ENCODE peak calls at places on chromosomes 5 and 9, in four cellular contexts. L is neural progenitor cell, H is BE2C, S is PC-9. D is an unnamed sample.

GRCh38 chr5:75656311-75657003 is 45.2 kb downstream of the ANKDD1B start:
- DNase-seq in L (no peak), H (peak; percentile 68), S (no peak), D (peak; percentile 78)

GRCh38 chr5:131457193-131457592 is 177.8 kb downstream of the RAPGEF6 start:
- DNase-seq in L (no peak), H (no peak), S (no peak), D (no peak)

GRCh38 chr5:156021866-156022265 is 305.1 kb upstream of the SGCD start:
- DNase-seq in L (no peak), H (no peak), S (no peak), D (no peak)

GRCh38 chr9:90933468-90933867 is 131.8 kb downstream of the SYK start:
- DNase-seq in L (no peak), H (no peak), S (no peak), D (no peak)

GRCh38 chr5:96714951-96715451 is 52.8 kb downstream of the CAST start:
- DNase-seq in L (peak; percentile 34), H (no peak), S (peak; percentile 48), D (no peak)

GRCh38 chr9:107584186-107584585 is 94.6 kb upstream of the KLF4 start:
- DNase-seq in L (no peak), H (no peak), S (peak; percentile 8), D (no peak)

GRCh38 chr5:26519245-26519644 is 519.1 kb downstream of the CDH9 start:
- DNase-seq in L (no peak), H (no peak), S (no peak), D (no peak)

GRCh38 chr9:134627417-134628353 is 13.9 kb upstream of the COL5A1 start:
- DNase-seq in L (no peak), H (peak; percentile 5), S (no peak), D (peak; percentile 78)

GRCh38 chr5:82334856-82335255 is 56.7 kb upstream of the RPS23 start:
- DNase-seq in L (no peak), H (no peak), S (no peak), D (no peak)

GRCh38 chr5:132001647-132002561 is 9.6 kb downstream of the ACSL6 start:
- DNase-seq in L (peak; percentile 38), H (no peak), S (peak; percentile 58), D (peak; percentile 61)

GRCh38 chr5:3139596-3139995 is 388.1 kb upstream of the IRX2 start:
- DNase-seq in L (no peak), H (no peak), S (no peak), D (no peak)

GRCh38 chr5:92836861-92837755 is 743.9 kb downstream of the NR2F1-AS1 start:
- DNase-seq in L (no peak), H (no peak), S (no peak), D (no peak)

GRCh38 chr5:150160448-150161069 is 4.9 kb upstream of the PDGFRB start:
- DNase-seq in L (no peak), H (no peak), S (no peak), D (no peak)

GRCh38 chr5:150162142-150162513 is 4.5 kb upstream of the CDX1 start:
- DNase-seq in L (no peak), H (no peak), S (no peak), D (no peak)

GRCh38 chr5:150159741-150160179 is 4.1 kb upstream of the PDGFRB start:
- DNase-seq in L (no peak), H (peak; percentile 77), S (no peak), D (no peak)

GRCh38 chr5:150163035-150163434 is 3.5 kb upstream of the CDX1 start:
- DNase-seq in L (no peak), H (no peak), S (no peak), D (no peak)

DNA sequence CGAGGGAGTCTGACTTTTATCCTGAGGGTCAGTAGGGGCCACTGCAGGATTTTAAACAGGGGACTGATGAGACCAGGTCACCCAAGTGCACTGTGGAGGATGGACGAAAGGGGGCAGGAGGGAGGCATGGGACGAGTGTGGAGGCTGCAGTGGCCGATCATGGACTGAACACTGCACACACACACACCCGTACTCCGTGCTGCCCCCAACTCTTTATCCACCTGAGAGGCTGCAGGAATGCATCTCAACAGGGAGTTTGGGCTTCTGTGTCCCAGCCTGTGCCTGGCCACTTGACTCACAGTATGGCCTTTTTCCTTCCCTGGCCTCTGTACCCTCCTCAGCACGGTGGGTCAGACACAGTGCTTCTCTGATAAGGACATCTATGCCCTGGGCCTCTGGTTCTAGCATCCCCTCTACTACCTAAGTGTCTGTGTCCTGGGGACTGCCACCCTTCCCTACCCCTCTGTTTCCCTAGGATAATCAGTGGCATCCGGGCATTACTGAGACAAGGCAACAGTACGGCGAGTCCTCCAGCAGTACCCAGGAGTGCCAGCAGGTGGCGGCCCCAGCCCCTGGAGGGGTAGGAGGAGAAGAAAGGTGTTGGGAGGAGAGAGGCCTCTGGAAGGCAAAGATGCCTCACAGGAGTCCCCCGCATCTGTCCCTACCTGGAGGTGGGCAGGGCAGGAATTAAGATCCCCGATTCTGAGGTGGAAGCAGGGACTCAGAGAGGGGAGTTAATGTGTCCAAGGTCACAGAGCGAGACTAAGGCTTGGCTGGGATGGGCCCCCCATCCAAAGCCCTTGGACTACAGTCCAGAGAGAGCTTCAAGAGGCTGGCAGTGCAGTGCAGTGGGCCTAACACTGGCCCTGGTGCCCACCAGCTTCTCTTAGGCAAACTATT is 5.1 kb upstream of the CDX1 start:
- DNase-seq in L (peak; percentile 87), H (peak; percentile 90), S (peak; percentile 91), D (peak; percentile 89)
- H3K4me1 ChIP-seq in L (peaks cover 6% of the 10 kb centered on the region), H (peaks cover 47% of the 10 kb centered on the region), S (no peaks in the 10 kb centered on the region), D (peaks cover 17% of the 10 kb centered on the region)

GRCh38 chr5:1320436-1321344 is 24.2 kb downstream of the CLPTM1L start:
- DNase-seq in L (no peak), H (no peak), S (no peak), D (no peak)

GRCh38 chr5:1317921-1318565 is 23.2 kb upstream of the TERT start:
- DNase-seq in L (no peak), H (no peak), S (no peak), D (no peak)

GRCh38 chr5:1318659-1319251 is 23.9 kb upstream of the TERT start:
- DNase-seq in L (no peak), H (no peak), S (no peak), D (no peak)

GRCh38 chr5:1321576-1321975 is 23.3 kb downstream of the CLPTM1L start:
- DNase-seq in L (no peak), H (no peak), S (no peak), D (no peak)

DNA sequence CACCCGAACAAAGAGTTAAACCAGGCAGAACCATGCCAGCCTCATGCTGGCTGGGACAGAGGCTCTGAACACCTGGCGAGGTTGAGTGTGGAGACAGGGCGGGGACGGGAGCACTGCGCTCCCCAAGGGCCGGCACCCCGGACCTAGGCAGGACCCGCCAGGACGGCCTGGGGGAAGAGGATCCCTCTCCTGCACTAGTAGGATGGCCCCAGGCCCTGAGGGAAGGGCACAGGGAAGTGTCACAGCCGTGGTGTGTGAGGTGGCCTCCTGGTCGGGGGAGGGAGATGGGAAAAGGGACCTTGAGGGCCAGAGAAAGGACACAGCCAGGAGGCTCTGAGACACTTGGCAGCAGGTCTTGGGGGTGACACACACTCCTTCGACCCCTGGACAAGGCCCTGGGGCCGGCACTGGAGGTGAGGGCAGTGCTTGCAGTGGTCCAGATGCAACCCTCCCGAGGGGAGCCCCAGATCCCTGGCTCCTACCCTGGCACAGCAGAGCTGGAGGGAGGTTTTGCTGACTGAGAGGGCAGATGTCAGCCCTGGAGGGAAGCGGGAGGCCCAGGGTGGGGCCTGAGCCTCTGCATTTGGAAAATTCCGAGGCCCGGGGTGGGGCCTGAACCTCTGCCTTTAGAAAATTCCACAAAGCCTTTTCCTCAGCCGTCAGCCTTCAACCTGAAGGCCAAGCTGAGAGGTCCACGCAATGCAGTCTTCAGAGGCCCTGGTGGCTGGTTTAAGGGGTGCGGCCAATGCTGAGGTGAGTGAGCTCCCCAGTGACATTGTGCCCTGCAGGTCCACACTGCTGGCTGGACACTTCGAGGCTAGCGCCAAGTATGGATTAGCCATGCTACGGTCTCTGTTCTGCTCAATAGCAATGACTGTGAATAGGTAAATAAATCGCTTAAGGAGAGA is 24.8 kb upstream of the TERT start:
- DNase-seq in L (no peak), H (no peak), S (no peak), D (no peak)
- H3K4me1 ChIP-seq in L (peaks cover 12% of the 10 kb centered on the region), H (no peaks in the 10 kb centered on the region), S (peaks cover 24% of the 10 kb centered on the region), D (peaks cover 9% of the 10 kb centered on the region)

GRCh38 chr9:138077126-138077525 is 199.5 kb downstream of the CACNA1B start:
- DNase-seq in L (no peak), H (no peak), S (no peak), D (no peak)

GRCh38 chr9:138076650-138077009 is 199.0 kb downstream of the CACNA1B start:
- DNase-seq in L (no peak), H (no peak), S (no peak), D (no peak)

GRCh38 chr9:138078846-138079245 is 201.3 kb downstream of the CACNA1B start:
- DNase-seq in L (no peak), H (no peak), S (no peak), D (no peak)

GRCh38 chr9:138075961-138076649 is 198.5 kb downstream of the CACNA1B start:
- DNase-seq in L (no peak), H (no peak), S (no peak), D (no peak)

DNA sequence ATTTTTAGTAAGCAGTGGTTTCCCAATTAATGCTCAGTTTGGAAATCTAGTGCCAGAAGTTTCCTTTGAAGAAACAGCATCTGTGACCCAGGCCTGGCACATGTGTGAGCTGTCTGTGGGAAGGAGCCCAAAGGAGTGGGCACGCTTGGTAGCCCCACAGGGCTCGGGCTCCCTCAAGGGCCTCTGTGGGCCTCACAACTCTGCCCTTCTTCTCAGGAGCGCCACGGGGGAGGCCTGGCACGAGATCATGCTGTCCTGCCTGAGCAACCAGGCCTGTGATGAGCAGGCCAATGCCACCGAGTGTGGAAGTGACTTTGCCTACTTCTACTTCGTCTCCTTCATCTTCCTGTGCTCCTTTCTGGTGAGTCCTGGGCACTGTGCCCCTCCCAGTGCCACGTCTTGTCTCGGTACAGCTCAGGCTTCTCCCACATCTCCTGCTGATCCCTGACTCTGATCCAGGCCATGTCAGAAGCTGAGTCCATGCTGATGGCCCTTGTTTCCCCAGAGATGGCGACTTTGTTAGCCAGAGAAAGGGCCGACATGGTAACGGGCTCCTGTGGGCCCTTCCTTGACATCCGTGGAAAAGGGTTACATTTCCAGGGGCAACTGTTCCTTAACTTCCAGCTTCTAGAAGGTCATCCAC is 200.4 kb downstream of the CACNA1B start:
- DNase-seq in L (no peak), H (no peak), S (no peak), D (no peak)
- H3K4me1 ChIP-seq in L (peaks cover 5% of the 10 kb centered on the region), H (no peaks in the 10 kb centered on the region), S (no peaks in the 10 kb centered on the region), D (no peaks in the 10 kb centered on the region)

DNA sequence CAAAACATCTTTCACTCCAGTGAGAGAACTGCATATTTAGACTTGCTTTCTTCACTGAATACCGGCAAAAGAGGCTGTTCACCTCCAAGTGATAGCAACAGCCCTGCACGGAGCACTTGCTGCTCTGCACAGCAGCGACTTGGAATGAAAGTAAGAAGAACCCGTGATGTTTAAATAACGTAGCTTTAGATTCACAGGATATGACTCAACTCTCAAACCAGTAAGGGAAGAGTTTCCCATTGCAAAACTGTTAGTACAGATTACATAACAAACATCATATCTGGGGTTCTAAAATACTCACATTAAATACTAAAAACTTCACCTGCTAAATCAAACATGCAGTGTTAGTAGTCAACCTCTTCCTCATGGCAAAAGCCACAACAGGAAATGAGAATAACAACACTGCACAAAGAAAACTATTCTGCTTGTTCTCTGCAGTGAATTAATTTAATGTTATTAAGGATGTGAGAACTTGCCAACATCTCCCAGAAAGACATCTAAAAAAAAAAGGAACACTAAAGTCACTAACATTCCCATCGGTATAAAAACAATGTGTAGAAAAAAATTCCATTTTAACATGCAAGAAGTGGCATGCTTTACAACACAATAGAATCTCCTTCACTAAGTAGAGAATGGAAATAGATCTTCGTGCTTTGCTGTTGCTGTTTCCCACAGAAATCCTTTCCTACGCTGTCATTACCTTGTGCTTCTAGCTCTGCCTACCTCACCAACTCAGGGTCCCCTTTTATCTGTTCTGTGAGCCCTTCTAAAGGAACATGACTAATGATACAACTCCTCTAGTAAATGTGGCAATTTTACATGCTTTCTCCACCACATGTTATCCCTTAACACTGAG is 203.2 kb downstream of the MCTP1 start:
- DNase-seq in L (peak; percentile 21), H (no peak), S (peak; percentile 25), D (peak; percentile 33)
- H3K4me1 ChIP-seq in L (peaks cover 12% of the 10 kb centered on the region), H (no peaks in the 10 kb centered on the region), S (peaks cover 11% of the 10 kb centered on the region), D (no peaks in the 10 kb centered on the region)

D was measured in SJCRH30.